ENCODE peak calls at places on chromosome 5, in five cellular contexts. N is A549, L is K562, U is endothelial cell of umbilical vein, S is HepG2. T is an unnamed sample.

GRCh38 chr5:100270323-100270771 is 264.8 kb upstream of the FAM174A start:
- DNase-seq in N (no peak), L (no peak), U (peak), S (no peak), T (no peak)

GRCh38 chr5:169757016-169757415 is 119.9 kb downstream of the DOCK2 start:
- DNase-seq in N (no peak), L (no peak), U (no peak), S (no peak), T (no peak)

GRCh38 chr5:95393279-95393678 is 2.1 kb downstream of the FAM81B start:
- DNase-seq in N (no peak), L (no peak), U (no peak), S (no peak), T (no peak)

GRCh38 chr5:59133801-59134261 is 551.0 kb downstream of the RAB3C start:
- DNase-seq in N (peak), L (no peak), U (no peak), S (no peak), T (no peak)

GRCh38 chr5:151125421-151125820 is 32.2 kb downstream of the ANXA6 start:
- DNase-seq in N (no peak), L (no peak), U (no peak), S (no peak), T (peak)

GRCh38 chr5:102691434-102691833 is 63.7 kb upstream of the PAM start:
- DNase-seq in N (no peak), L (no peak), U (no peak), S (no peak), T (no peak)

GRCh38 chr5:163269624-163270023 is 167.8 kb upstream of the CCNG1 start:
- DNase-seq in N (peak), L (peak), U (no peak), S (no peak), T (no peak)

GRCh38 chr5:466661-467310 is 23.8 kb downstream of the EXOC3 start:
- DNase-seq in N (no peak), L (no peak), U (no peak), S (no peak), T (no peak)

GRCh38 chr5:39019231-39019630 is 55.0 kb downstream of the RICTOR start:
- DNase-seq in N (no peak), L (no peak), U (no peak), S (no peak), T (no peak)

GRCh38 chr5:95823738-95824609 is 1.4 kb upstream of the GLRX start:
- DNase-seq in N (peak), L (peak), U (peak), S (peak), T (no peak)

GRCh38 chr5:180598316-180598701 is 7.0 kb upstream of the SCGB3A1 start:
- DNase-seq in N (no peak), L (no peak), U (no peak), S (no peak), T (no peak)

GRCh38 chr5:5826911-5827310 is 404.4 kb downstream of the ICE1 start:
- DNase-seq in N (no peak), L (no peak), U (no peak), S (no peak), T (no peak)

GRCh38 chr5:138974227-138975063 is 99.3 kb upstream of the LRRTM2 start:
- DNase-seq in N (no peak), L (peak), U (peak), S (no peak), T (no peak)

DNA sequence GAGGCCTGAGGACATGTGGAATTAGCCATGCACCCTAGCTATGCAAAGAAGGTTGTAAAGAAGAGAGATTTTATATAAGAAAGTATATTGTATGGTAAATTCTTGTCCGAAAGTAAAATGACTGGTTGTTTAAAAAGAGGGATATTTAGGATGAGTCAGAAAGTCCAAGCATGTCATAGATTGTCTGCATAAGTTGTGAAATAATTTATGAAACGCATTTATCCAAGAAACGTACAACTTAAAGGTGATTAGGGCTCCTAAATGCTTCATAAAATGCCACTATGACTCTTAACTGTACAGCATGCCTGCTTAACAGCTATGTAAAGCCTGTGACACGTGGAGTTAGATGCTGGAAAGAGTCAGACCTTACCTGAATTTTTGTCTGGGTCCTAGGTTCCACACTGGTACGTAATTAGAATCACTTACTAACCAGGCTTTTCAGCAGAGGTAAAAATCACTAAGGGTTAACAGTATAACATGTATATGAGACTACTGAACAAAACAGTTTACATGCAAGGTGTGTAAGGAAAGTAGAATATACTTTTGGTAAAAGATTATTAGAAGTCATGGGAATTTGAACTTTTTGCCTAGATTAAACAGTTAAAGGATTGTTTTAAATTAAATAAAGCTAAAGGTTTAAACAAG is 37.0 kb upstream of the ARL15 start:
- DNase-seq in N (no peak), L (peak), U (no peak), S (no peak), T (no peak)
- TF ChIP-seq MYC in N (no peak), L (no peak), U (no peak), S (no peak), T (no peak)

GRCh38 chr5:167639213-167639612 is 652.2 kb upstream of the WWC1 start:
- DNase-seq in N (no peak), L (no peak), U (no peak), S (no peak), T (no peak)
- H3K27ac ChIP-seq in N (peak), L (no peak), U (no peak), S (no peak), T (no peak)

GRCh38 chr5:110790673-110791072 is 51.9 kb downstream of the SLC25A46 start:
- DNase-seq in N (peak), L (no peak), U (no peak), S (no peak), T (no peak)
- TF ChIP-seq MYC in N (no peak), L (no peak), U (no peak), S (no peak), T (no peak)

DNA sequence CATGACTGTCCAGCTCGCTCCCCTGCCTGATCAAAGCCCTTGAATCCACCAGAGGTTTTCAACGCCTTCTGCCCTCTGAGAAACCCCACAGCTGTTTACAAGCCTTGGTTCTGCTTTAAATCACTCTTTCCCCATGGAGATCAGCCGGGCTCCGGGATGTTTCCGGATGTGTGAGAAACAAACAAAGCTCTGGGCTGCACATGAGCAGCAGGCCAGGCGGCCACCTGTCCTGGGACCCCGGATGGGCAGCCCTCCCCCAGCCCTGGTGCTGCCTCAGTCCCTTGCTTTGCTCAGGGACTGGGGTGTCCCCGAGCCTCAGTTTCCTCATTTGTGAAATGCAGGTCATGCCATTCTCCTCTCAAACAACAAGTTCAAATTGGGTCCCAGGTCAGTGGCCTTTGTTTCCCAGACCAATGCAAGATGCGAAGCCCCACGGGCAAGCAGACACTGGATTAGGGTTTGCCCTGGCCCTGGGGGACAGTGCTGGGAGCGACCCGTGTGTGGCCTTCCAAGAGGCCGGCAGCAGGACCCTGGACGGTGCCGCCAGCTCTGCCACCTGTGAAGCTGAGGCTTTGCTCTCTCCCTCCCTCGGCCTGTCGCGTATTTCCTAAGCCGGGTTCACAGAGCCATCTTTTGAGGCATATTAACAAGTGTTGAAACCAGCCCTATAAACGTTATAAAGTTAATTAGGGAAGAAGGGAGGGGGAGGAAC is 42.4 kb upstream of the PHYKPL start:
- DNase-seq in N (no peak), L (no peak), U (no peak), S (no peak), T (no peak)
- H3K27ac ChIP-seq in N (no peak), L (no peak), U (no peak), S (no peak), T (no peak)

GRCh38 chr5:135313405-135313804 is 85.6 kb downstream of the MACROH2A1 start:
- DNase-seq in N (no peak), L (no peak), U (no peak), S (no peak), T (no peak)
- TF ChIP-seq MYC in N (no peak), L (no peak), U (no peak), S (no peak), T (no peak)

GRCh38 chr5:127650649-127651048 is 1.8 kb downstream of the CTXN3 start:
- DNase-seq in N (no peak), L (no peak), U (no peak), S (no peak), T (no peak)

GRCh38 chr5:127647361-127647958 is 1.4 kb upstream of the CTXN3 start:
- DNase-seq in N (no peak), L (no peak), U (no peak), S (no peak), T (no peak)

GRCh38 chr5:127648997-127649550 is at the start of gene CTXN3:
- DNase-seq in N (no peak), L (no peak), U (no peak), S (no peak), T (no peak)

GRCh38 chr5:127652952-127653611 is 4.2 kb downstream of the CTXN3 start:
- DNase-seq in N (no peak), L (no peak), U (no peak), S (no peak), T (no peak)

GRCh38 chr5:127650022-127650421 is 1.1 kb downstream of the CTXN3 start:
- DNase-seq in N (no peak), L (no peak), U (no peak), S (no peak), T (no peak)
- H3K27ac ChIP-seq in N (no peak), L (no peak), U (no peak), S (no peak), T (no peak)

T was measured in GM12878.